ENCODE peak calls at places on chromosomes 4 and X, in nine cellular contexts. K is psoas muscle; I is right cardiac atrium; M is Jurkat, Clone E6-1; W is sigmoid colon; T is gastrocnemius medialis; C is right atrium auricular region; P is cardiac fibroblast; Y is mammary epithelial cell. N is an unnamed sample.

GRCh38 chr4:181684310-181684709 is 558.9 kb upstream of the TENM3 start:
- DNase-seq in K (no peak), I (no peak), M (no peak), W (no peak), T (no peak), C (no peak), P (peak; percentile 64), Y (no peak), N (no peak)

GRCh38 chr4:24473309-24473721 is 111.0 kb downstream of the DHX15 start:
- DNase-seq in K (no peak), I (peak; percentile 27), M (peak; percentile 60), W (peak; percentile 65), T (no peak), C (no peak), P (peak; percentile 39), Y (peak; percentile 11), N (no peak)

GRCh38 chr4:108788731-108789130 is 25.9 kb upstream of the ETNPPL start:
- DNase-seq in K (no peak), I (no peak), M (no peak), W (no peak), T (no peak), C (no peak), P (no peak), Y (no peak), N (no peak)

GRCh38 chr4:3407171-3407771 is 34.5 kb upstream of the HGFAC start:
- DNase-seq in K (no peak), I (no peak), M (no peak), W (peak; percentile 35), T (no peak), C (no peak), P (no peak), Y (no peak), N (peak; percentile 58)

GRCh38 chr4:168832746-168833575 is 177.1 kb downstream of the CBR4 start:
- DNase-seq in K (peak; percentile 67), I (peak; percentile 43), M (no peak), W (peak; percentile 81), T (no peak), C (no peak), P (peak; percentile 35), Y (peak; percentile 69), N (no peak)

GRCh38 chrX:42094208-42094607 is 170.9 kb upstream of the CASK start:
- DNase-seq in K (no peak), I (no peak), M (no peak), W (no peak), T (no peak), C (no peak), P (peak; percentile 68), Y (no peak), N (no peak)

GRCh38 chr4:78345237-78345636 is 206.3 kb upstream of the ANXA3 start:
- DNase-seq in K (no peak), I (no peak), M (no peak), W (no peak), T (no peak), C (no peak), P (no peak), Y (no peak), N (no peak)

GRCh38 chr4:109729155-109729562 is 711 bp downstream of the PLA2G12A start:
- DNase-seq in K (no peak), I (no peak), M (no peak), W (no peak), T (no peak), C (no peak), P (peak; percentile 15), Y (peak; percentile 3), N (no peak)

GRCh38 chr4:182625193-182625592 is 292.0 kb downstream of the DCTD start:
- DNase-seq in K (no peak), I (no peak), M (no peak), W (no peak), T (no peak), C (no peak), P (no peak), Y (no peak), N (no peak)

GRCh38 chrX:100413231-100413630 is 3.2 kb upstream of the PCDH19 start:
- DNase-seq in K (no peak), I (no peak), M (peak; percentile 32), W (no peak), T (no peak), C (peak; percentile 62), P (peak; percentile 70), Y (peak; percentile 43), N (no peak)

DNA sequence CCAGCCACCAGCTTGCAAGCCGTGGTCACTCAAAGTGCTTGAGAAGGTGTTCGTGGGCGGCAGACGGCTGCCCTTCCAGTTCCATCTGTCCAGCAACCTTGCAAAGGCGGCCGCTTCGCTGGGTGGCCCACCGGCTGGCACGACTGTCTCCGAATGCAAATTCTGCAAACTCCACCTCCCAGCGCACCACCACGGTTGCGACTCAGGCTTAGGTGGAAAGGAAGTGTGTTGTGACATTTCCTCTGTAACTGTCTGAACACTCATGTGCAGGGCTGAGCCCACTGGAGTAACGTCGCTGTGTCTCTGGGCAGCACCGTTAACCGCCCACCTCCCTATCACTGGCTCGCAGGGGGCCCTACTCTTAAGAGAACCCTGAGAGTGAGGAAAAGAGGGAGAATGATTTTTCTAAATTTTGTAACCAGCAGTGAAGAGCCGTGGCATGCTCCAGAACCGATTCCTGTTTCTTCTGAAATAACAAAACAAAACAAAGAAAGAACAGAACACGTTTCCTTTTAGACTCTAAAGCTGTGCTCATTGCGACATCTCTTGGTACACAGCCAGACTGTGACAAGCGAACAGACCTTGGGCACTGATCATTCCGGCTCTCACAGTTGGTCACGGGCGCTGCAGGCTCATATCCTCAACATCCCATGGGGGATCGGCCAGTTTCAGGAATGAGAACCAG is at the start of gene P2RY8:
- DNase-seq in K (peak; percentile 66), I (peak; percentile 59), M (peak; percentile 92), W (peak; percentile 79), T (peak; percentile 38), C (peak; percentile 72), P (peak; percentile 28), Y (peak; percentile 5), N (peak; percentile 76)
- H3K4me3 ChIP-seq in K (peak within 1 kb of the TSS; percentile 51), I (peak within 1 kb of the TSS; percentile 34), M (peak within 1 kb of the TSS; percentile 98), W (peak within 1 kb of the TSS; percentile 17), T (peak within 1 kb of the TSS; percentile 46), C (peak within 1 kb of the TSS; percentile 17), P (no peak within 1 kb of the TSS), Y (no peak within 1 kb of the TSS), N (peak within 1 kb of the TSS; percentile 15)

GRCh38 chrX:40100537-40101429 is 3.0 kb upstream of the BCOR start:
- DNase-seq in K (no peak), I (no peak), M (no peak), W (no peak), T (no peak), C (no peak), P (no peak), Y (no peak), N (no peak)

GRCh38 chrX:40101430-40101802 is 3.7 kb upstream of the BCOR start:
- DNase-seq in K (no peak), I (no peak), M (no peak), W (no peak), T (no peak), C (no peak), P (no peak), Y (no peak), N (no peak)

GRCh38 chrX:40099046-40099968 is 1.5 kb upstream of the BCOR start:
- DNase-seq in K (peak; percentile 61), I (peak; percentile 57), M (no peak), W (peak; percentile 81), T (no peak), C (no peak), P (no peak), Y (no peak), N (peak; percentile 84)

GRCh38 chrX:40098264-40099045 is 697 bp upstream of the BCOR start:
- DNase-seq in K (peak; percentile 71), I (peak; percentile 47), M (no peak), W (no peak), T (no peak), C (no peak), P (peak; percentile 63), Y (peak; percentile 47), N (peak; percentile 45)

GRCh38 chrX:40100141-40100536 is 2.4 kb upstream of the BCOR start:
- DNase-seq in K (no peak), I (peak; percentile 48), M (no peak), W (no peak), T (no peak), C (no peak), P (peak; percentile 51), Y (peak; percentile 20), N (peak; percentile 80)
- H3K4me3 ChIP-seq in K (no peak overlapping the region), I (no peak overlapping the region), M (no peak overlapping the region), W (no peak overlapping the region), T (no peak overlapping the region), C (no peak overlapping the region), P (no peak overlapping the region), Y (no peak overlapping the region), N (no peak overlapping the region)

GRCh38 chrX:71252221-71252620 is 1.7 kb downstream of the ZMYM3 start:
- DNase-seq in K (no peak), I (no peak), M (no peak), W (no peak), T (no peak), C (no peak), P (no peak), Y (no peak), N (no peak)
- H3K4me3 ChIP-seq in K (no peak overlapping the region), I (no peak overlapping the region), M (no peak overlapping the region), W (no peak overlapping the region), T (no peak overlapping the region), C (no peak overlapping the region), P (no peak overlapping the region), Y (no peak overlapping the region), N (no peak overlapping the region)

GRCh38 chr4:17317526-17317925 is 194.4 kb downstream of the QDPR start:
- DNase-seq in K (no peak), I (no peak), M (no peak), W (no peak), T (no peak), C (no peak), P (no peak), Y (no peak), N (no peak)

GRCh38 chr4:17313194-17313593 is 198.7 kb downstream of the QDPR start:
- DNase-seq in K (no peak), I (no peak), M (no peak), W (no peak), T (no peak), C (no peak), P (no peak), Y (no peak), N (no peak)

GRCh38 chr4:17320046-17320445 is 191.8 kb downstream of the QDPR start:
- DNase-seq in K (no peak), I (no peak), M (no peak), W (no peak), T (no peak), C (no peak), P (no peak), Y (no peak), N (no peak)

GRCh38 chr4:17316566-17316965 is 195.3 kb downstream of the QDPR start:
- DNase-seq in K (no peak), I (no peak), M (no peak), W (no peak), T (no peak), C (no peak), P (no peak), Y (no peak), N (no peak)

GRCh38 chr4:17315459-17315858 is 196.4 kb downstream of the QDPR start:
- DNase-seq in K (no peak), I (no peak), M (no peak), W (no peak), T (no peak), C (no peak), P (no peak), Y (no peak), N (no peak)
- H3K4me3 ChIP-seq in K (no peak overlapping the region), I (no peak overlapping the region), M (no peak overlapping the region), W (no peak overlapping the region), T (no peak overlapping the region), C (no peak overlapping the region), P (no peak overlapping the region), Y (no peak overlapping the region), N (no peak overlapping the region)

GRCh38 chr4:684611-685010 is 4.3 kb downstream of the SLC49A3 start:
- DNase-seq in K (no peak), I (no peak), M (no peak), W (no peak), T (no peak), C (no peak), P (no peak), Y (no peak), N (peak; percentile 69)
- H3K4me3 ChIP-seq in K (no peak overlapping the region), I (no peak overlapping the region), M (no peak overlapping the region), W (no peak overlapping the region), T (no peak overlapping the region), C (no peak overlapping the region), P (no peak overlapping the region), Y (no peak overlapping the region), N (no peak overlapping the region)